ENCODE peak calls at places on chromosomes 11 and 22, in eight cellular contexts. One of them, this sample, is unnamed. For H3K9me3, the result is how much of the 10 kb centered on the place peaks cover.

GRCh38 chr11:69540118-69541000 is 58.9 kb downstream of the LINC01488 start:
- DNase-seq in ovary: no peak
- DNase-seq in prostate gland: no peak
- DNase-seq in HCT116: no peak
- DNase-seq in stomach: no peak
- DNase-seq in endothelial cell of umbilical vein: peak
- DNase-seq in IMR-90: no peak
- DNase-seq in A549: no peak
- DNase-seq in this sample: no peak

GRCh38 chr11:1882265-1883238 is 9.1 kb downstream of the PRR33 start:
- DNase-seq in endothelial cell of umbilical vein: peak
- DNase-seq in A549: peak
- DNase-seq in stomach: peak
- DNase-seq in HCT116: peak
- DNase-seq in ovary: peak
- DNase-seq in prostate gland: peak
- DNase-seq in IMR-90: peak
- DNase-seq in this sample: peak

GRCh38 chr11:124897681-124898680 is at the start of gene ROBO4:
- DNase-seq in ovary: peak
- DNase-seq in HCT116: peak
- DNase-seq in prostate gland: no peak
- DNase-seq in stomach: no peak
- DNase-seq in A549: no peak
- DNase-seq in IMR-90: peak
- DNase-seq in endothelial cell of umbilical vein: peak
- DNase-seq in this sample: peak

GRCh38 chr11:27485930-27486773 is 13.6 kb upstream of the LGR4 start:
- DNase-seq in HCT116: peak
- DNase-seq in endothelial cell of umbilical vein: peak
- DNase-seq in A549: peak
- DNase-seq in ovary: no peak
- DNase-seq in prostate gland: peak
- DNase-seq in IMR-90: peak
- DNase-seq in stomach: no peak
- DNase-seq in this sample: peak

GRCh38 chr22:37925767-37926166 is 19.7 kb downstream of the MICALL1 start:
- DNase-seq in endothelial cell of umbilical vein: no peak
- DNase-seq in prostate gland: no peak
- DNase-seq in IMR-90: no peak
- DNase-seq in stomach: no peak
- DNase-seq in HCT116: no peak
- DNase-seq in ovary: no peak
- DNase-seq in A549: no peak
- DNase-seq in this sample: no peak

GRCh38 chr11:12693485-12694181 is 19.4 kb downstream of the TEAD1 start:
- DNase-seq in endothelial cell of umbilical vein: peak
- DNase-seq in prostate gland: peak
- DNase-seq in ovary: peak
- DNase-seq in IMR-90: peak
- DNase-seq in stomach: peak
- DNase-seq in HCT116: peak
- DNase-seq in A549: peak
- DNase-seq in this sample: peak

GRCh38 chr11:75186999-75187398 is 36.1 kb downstream of the SLCO2B1 start:
- DNase-seq in endothelial cell of umbilical vein: no peak
- DNase-seq in A549: no peak
- DNase-seq in IMR-90: no peak
- DNase-seq in ovary: no peak
- DNase-seq in prostate gland: no peak
- DNase-seq in stomach: no peak
- DNase-seq in HCT116: no peak
- DNase-seq in this sample: no peak

GRCh38 chr11:122979815-122980656 is 1.6 kb downstream of the BSX start:
- DNase-seq in prostate gland: no peak
- DNase-seq in IMR-90: no peak
- DNase-seq in stomach: no peak
- DNase-seq in A549: no peak
- DNase-seq in endothelial cell of umbilical vein: no peak
- DNase-seq in HCT116: no peak
- DNase-seq in ovary: no peak
- DNase-seq in this sample: no peak

GRCh38 chr11:100328626-100329340 is 358.3 kb upstream of the ARHGAP42 start:
- DNase-seq in endothelial cell of umbilical vein: no peak
- DNase-seq in prostate gland: no peak
- DNase-seq in IMR-90: peak
- DNase-seq in HCT116: no peak
- DNase-seq in ovary: no peak
- DNase-seq in A549: peak
- DNase-seq in stomach: no peak
- DNase-seq in this sample: no peak

GRCh38 chr11:65047581-65048422 is 6.8 kb downstream of the SAC3D1 start:
- DNase-seq in IMR-90: no peak
- DNase-seq in prostate gland: no peak
- DNase-seq in ovary: peak
- DNase-seq in A549: no peak
- DNase-seq in endothelial cell of umbilical vein: no peak
- DNase-seq in stomach: no peak
- DNase-seq in HCT116: no peak
- DNase-seq in this sample: peak

GRCh38 chr11:35013514-35014191 is 97.2 kb downstream of the PDHX start:
- DNase-seq in endothelial cell of umbilical vein: no peak
- DNase-seq in A549: no peak
- DNase-seq in prostate gland: no peak
- DNase-seq in ovary: no peak
- DNase-seq in stomach: no peak
- DNase-seq in HCT116: no peak
- DNase-seq in IMR-90: no peak
- DNase-seq in this sample: no peak

GRCh38 chr22:46501701-46502100 is 35.7 kb downstream of the CELSR1 start:
- DNase-seq in stomach: no peak
- DNase-seq in endothelial cell of umbilical vein: peak
- DNase-seq in ovary: no peak
- DNase-seq in prostate gland: no peak
- DNase-seq in HCT116: no peak
- DNase-seq in IMR-90: peak
- DNase-seq in A549: peak
- DNase-seq in this sample: no peak

GRCh38 chr11:28537822-28538221 is 429.6 kb downstream of the METTL15 start:
- DNase-seq in HCT116: no peak
- DNase-seq in prostate gland: no peak
- DNase-seq in endothelial cell of umbilical vein: no peak
- DNase-seq in A549: no peak
- DNase-seq in ovary: no peak
- DNase-seq in IMR-90: peak
- DNase-seq in stomach: no peak
- DNase-seq in this sample: no peak

GRCh38 chr11:2346014-2346413 is 31.1 kb upstream of the CD81 start:
- DNase-seq in A549: no peak
- DNase-seq in ovary: no peak
- DNase-seq in prostate gland: no peak
- DNase-seq in IMR-90: no peak
- DNase-seq in stomach: no peak
- DNase-seq in endothelial cell of umbilical vein: no peak
- DNase-seq in HCT116: no peak
- DNase-seq in this sample: no peak

GRCh38 chr11:134504146-134504905 is 92.3 kb upstream of the B3GAT1 start:
- DNase-seq in endothelial cell of umbilical vein: peak
- DNase-seq in HCT116: no peak
- DNase-seq in A549: no peak
- DNase-seq in prostate gland: no peak
- DNase-seq in stomach: peak
- DNase-seq in ovary: no peak
- DNase-seq in IMR-90: no peak
- DNase-seq in this sample: no peak

GRCh38 chr11:2912498-2912897 is 16.7 kb downstream of the PHLDA2 start:
- DNase-seq in stomach: peak
- DNase-seq in endothelial cell of umbilical vein: peak
- DNase-seq in ovary: no peak
- DNase-seq in prostate gland: peak
- DNase-seq in HCT116: peak
- DNase-seq in IMR-90: peak
- DNase-seq in A549: peak
- DNase-seq in this sample: no peak

GRCh38 chr22:20985720-20986119 is 3.6 kb downstream of the LZTR1 start:
- DNase-seq in prostate gland: no peak
- DNase-seq in IMR-90: no peak
- DNase-seq in ovary: no peak
- DNase-seq in HCT116: no peak
- DNase-seq in stomach: no peak
- DNase-seq in endothelial cell of umbilical vein: no peak
- DNase-seq in A549: no peak
- DNase-seq in this sample: no peak
- H3K9me3 ChIP-seq in prostate gland: under half
- H3K9me3 ChIP-seq in IMR-90: under half
- H3K9me3 ChIP-seq in ovary: under half
- H3K9me3 ChIP-seq in HCT116: under half
- H3K9me3 ChIP-seq in stomach: under half
- H3K9me3 ChIP-seq in endothelial cell of umbilical vein: under half
- H3K9me3 ChIP-seq in A549: under half
- H3K9me3 ChIP-seq in this sample: under half

GRCh38 chr11:94128746-94129504 is at the start of gene PANX1:
- DNase-seq in HCT116: peak
- DNase-seq in prostate gland: peak
- DNase-seq in ovary: peak
- DNase-seq in endothelial cell of umbilical vein: peak
- DNase-seq in stomach: peak
- DNase-seq in A549: peak
- DNase-seq in IMR-90: peak
- DNase-seq in this sample: peak
- TF ChIP-seq POLR2A in HCT116: peak
- TF ChIP-seq POLR2A in prostate gland: peak
- TF ChIP-seq POLR2A in ovary: peak
- TF ChIP-seq POLR2A in endothelial cell of umbilical vein: peak
- TF ChIP-seq POLR2A in stomach: no peak
- TF ChIP-seq POLR2A in A549: peak
- TF ChIP-seq POLR2A in IMR-90: peak
- TF ChIP-seq POLR2A in this sample: peak

GRCh38 chr11:130837194-130837593 is 79.1 kb downstream of the SNX19 start:
- DNase-seq in HCT116: no peak
- DNase-seq in stomach: no peak
- DNase-seq in A549: no peak
- DNase-seq in prostate gland: no peak
- DNase-seq in endothelial cell of umbilical vein: no peak
- DNase-seq in ovary: no peak
- DNase-seq in IMR-90: no peak
- DNase-seq in this sample: no peak

GRCh38 chr11:130840683-130841082 is 75.6 kb downstream of the SNX19 start:
- DNase-seq in IMR-90: no peak
- DNase-seq in ovary: no peak
- DNase-seq in HCT116: no peak
- DNase-seq in stomach: no peak
- DNase-seq in prostate gland: no peak
- DNase-seq in endothelial cell of umbilical vein: no peak
- DNase-seq in A549: no peak
- DNase-seq in this sample: no peak

GRCh38 chr11:130834886-130835285 is 81.4 kb downstream of the SNX19 start:
- DNase-seq in prostate gland: no peak
- DNase-seq in HCT116: no peak
- DNase-seq in endothelial cell of umbilical vein: no peak
- DNase-seq in IMR-90: no peak
- DNase-seq in ovary: no peak
- DNase-seq in A549: no peak
- DNase-seq in stomach: no peak
- DNase-seq in this sample: no peak

DNA sequence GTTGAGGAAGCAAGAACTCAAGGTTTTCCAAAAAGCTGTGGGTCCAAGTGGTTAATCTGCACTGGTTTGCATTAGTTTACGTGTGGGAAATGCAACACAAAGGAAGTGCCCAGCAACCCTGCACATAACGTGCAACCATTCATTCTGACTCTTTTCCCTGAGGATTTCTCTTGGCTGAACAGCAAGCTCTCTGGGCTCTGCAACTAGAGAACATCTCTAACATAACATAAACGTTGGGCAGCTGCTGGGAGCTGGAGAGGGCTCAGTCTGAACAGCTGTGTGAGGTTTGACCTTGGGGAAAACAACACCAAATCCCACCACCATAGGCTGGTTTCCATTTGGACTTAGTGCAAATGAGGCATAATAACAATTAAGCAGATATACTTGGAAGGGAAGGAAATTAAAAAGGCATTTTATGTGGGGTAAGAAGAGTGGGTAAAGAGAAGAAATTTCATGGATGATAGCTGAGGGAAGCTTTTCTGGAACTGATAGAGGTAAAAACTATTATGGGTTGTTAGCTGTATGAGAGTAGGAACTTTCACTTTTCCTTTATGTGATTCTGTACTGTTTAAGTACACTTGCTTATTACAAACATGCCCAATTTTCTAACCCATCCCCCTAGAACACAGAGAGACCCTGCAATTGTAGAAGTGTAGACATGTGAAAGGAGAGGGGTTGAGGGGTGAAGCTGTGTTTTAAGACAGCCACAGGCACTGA is 76.2 kb downstream of the SNX19 start:
- DNase-seq in IMR-90: peak
- DNase-seq in A549: no peak
- DNase-seq in endothelial cell of umbilical vein: no peak
- DNase-seq in HCT116: no peak
- DNase-seq in prostate gland: no peak
- DNase-seq in stomach: no peak
- DNase-seq in ovary: no peak
- DNase-seq in this sample: no peak
- H3K4me3 ChIP-seq in IMR-90: no peak
- H3K4me3 ChIP-seq in A549: no peak
- H3K4me3 ChIP-seq in endothelial cell of umbilical vein: no peak
- H3K4me3 ChIP-seq in HCT116: no peak
- H3K4me3 ChIP-seq in prostate gland: no peak
- H3K4me3 ChIP-seq in stomach: no peak
- H3K4me3 ChIP-seq in ovary: no peak
- H3K4me3 ChIP-seq in this sample: no peak

GRCh38 chr11:105052487-105052886 is 7.4 kb upstream of the CARD16 start:
- DNase-seq in ovary: no peak
- DNase-seq in prostate gland: no peak
- DNase-seq in HCT116: no peak
- DNase-seq in IMR-90: no peak
- DNase-seq in A549: no peak
- DNase-seq in stomach: no peak
- DNase-seq in endothelial cell of umbilical vein: no peak
- DNase-seq in this sample: no peak

GRCh38 chr11:105051559-105051958 is 6.4 kb upstream of the CARD16 start:
- DNase-seq in stomach: no peak
- DNase-seq in IMR-90: no peak
- DNase-seq in A549: no peak
- DNase-seq in ovary: no peak
- DNase-seq in HCT116: no peak
- DNase-seq in endothelial cell of umbilical vein: no peak
- DNase-seq in prostate gland: no peak
- DNase-seq in this sample: no peak

GRCh38 chr11:105054723-105055492 is 9.8 kb upstream of the CARD16 start:
- DNase-seq in prostate gland: no peak
- DNase-seq in IMR-90: no peak
- DNase-seq in ovary: no peak
- DNase-seq in stomach: no peak
- DNase-seq in A549: no peak
- DNase-seq in endothelial cell of umbilical vein: no peak
- DNase-seq in HCT116: no peak
- DNase-seq in this sample: no peak

GRCh38 chr11:105057432-105057831 is 12.3 kb upstream of the CARD16 start:
- DNase-seq in prostate gland: no peak
- DNase-seq in IMR-90: no peak
- DNase-seq in stomach: no peak
- DNase-seq in HCT116: no peak
- DNase-seq in endothelial cell of umbilical vein: no peak
- DNase-seq in A549: no peak
- DNase-seq in ovary: no peak
- DNase-seq in this sample: no peak

GRCh38 chr11:105056446-105056845 is 11.3 kb upstream of the CARD16 start:
- DNase-seq in HCT116: no peak
- DNase-seq in IMR-90: no peak
- DNase-seq in ovary: no peak
- DNase-seq in endothelial cell of umbilical vein: no peak
- DNase-seq in stomach: no peak
- DNase-seq in A549: no peak
- DNase-seq in prostate gland: no peak
- DNase-seq in this sample: no peak
- H3K9me3 ChIP-seq in HCT116: under half
- H3K9me3 ChIP-seq in IMR-90: under half
- H3K9me3 ChIP-seq in ovary: under half
- H3K9me3 ChIP-seq in endothelial cell of umbilical vein: under half
- H3K9me3 ChIP-seq in stomach: under half
- H3K9me3 ChIP-seq in A549: under half
- H3K9me3 ChIP-seq in prostate gland: under half
- H3K9me3 ChIP-seq in this sample: under half